ENCODE peak calls at places on chromosomes 11 and 22, in seven cellular contexts. T, G, P, Z, O, A and H are unnamed samples. For H3K4me1, the result is how much of the 10 kb centered on the place peaks cover.

GRCh38 chr11:15565846-15566245 is 451.1 kb downstream of the INSC start:
- DNase-seq in A (no peak), T (no peak), P (no peak), G (no peak), Z (no peak), O (no peak), H (no peak)

GRCh38 chr11:8070417-8071101 is 10.5 kb upstream of the TUB start:
- DNase-seq in T (no peak), Z (peak), G (no peak), A (no peak), O (no peak), P (peak), H (peak)

GRCh38 chr11:86761978-86762377 is 38.4 kb upstream of the PRSS23 start:
- DNase-seq in T (no peak), Z (no peak), A (no peak), O (no peak), P (no peak), G (no peak), H (no peak)

GRCh38 chr11:14773755-14774154 is 118.3 kb downstream of the CYP2R1 start:
- DNase-seq in O (no peak), A (no peak), P (no peak), Z (no peak), G (no peak), T (no peak), H (no peak)

GRCh38 chr11:83064011-83064410 is 7.7 kb downstream of the RAB30 start:
- DNase-seq in O (no peak), G (no peak), T (no peak), P (no peak), A (no peak), Z (no peak), H (no peak)

GRCh38 chr22:44445307-44445680 is 52.7 kb downstream of the RTL6 start:
- DNase-seq in P (no peak), Z (peak), G (no peak), A (no peak), O (no peak), T (no peak), H (no peak)

GRCh38 chr22:21652010-21652546 is 10.0 kb downstream of the SDF2L1 start:
- DNase-seq in Z (peak), P (peak), T (peak), G (peak), A (peak), O (peak), H (peak)

GRCh38 chr11:116042125-116042524 is 537.9 kb upstream of the CADM1 start:
- DNase-seq in P (no peak), O (no peak), T (no peak), Z (no peak), G (no peak), A (no peak), H (no peak)

GRCh38 chr11:27120211-27120610 is 79.6 kb downstream of the BBOX1 start:
- DNase-seq in A (no peak), P (no peak), O (no peak), G (no peak), Z (no peak), T (no peak), H (no peak)

GRCh38 chr11:43518407-43519165 is 159.9 kb downstream of the TTC17 start:
- DNase-seq in O (no peak), Z (no peak), T (no peak), A (no peak), G (no peak), P (no peak), H (no peak)

GRCh38 chr11:6204708-6205107 is 649 bp upstream of the C11orf42 start:
- DNase-seq in T (no peak), P (no peak), O (no peak), Z (no peak), A (no peak), G (no peak), H (no peak)

GRCh38 chr11:4704054-4704789 is at the start of gene MMP26:
- DNase-seq in Z (no peak), P (no peak), T (no peak), O (no peak), A (no peak), G (no peak), H (no peak)

GRCh38 chr11:9120659-9121350 is 29.4 kb upstream of the SCUBE2 start:
- DNase-seq in A (no peak), P (peak), T (no peak), G (no peak), O (no peak), Z (no peak), H (peak)

GRCh38 chr11:112497826-112498225 is 237.2 kb upstream of the PLET1 start:
- DNase-seq in T (no peak), Z (no peak), O (no peak), G (no peak), A (no peak), P (no peak), H (no peak)

GRCh38 chr11:35138949-35139881 is at the start of gene CD44:
- DNase-seq in Z (peak), O (peak), G (peak), T (peak), P (peak), A (no peak), H (peak)

GRCh38 chr11:10379022-10379421 is 74.1 kb downstream of the ADM start:
- DNase-seq in T (no peak), G (peak), P (peak), A (no peak), Z (no peak), O (no peak), H (no peak)

GRCh38 chr11:13354335-13354734 is 76.7 kb downstream of the BMAL1 start:
- DNase-seq in G (no peak), A (no peak), O (no peak), T (no peak), Z (no peak), P (no peak), H (no peak)

GRCh38 chr22:22600862-22601261 is 41.8 kb upstream of the PRAME start:
- DNase-seq in O (no peak), G (no peak), Z (no peak), T (no peak), P (no peak), A (no peak), H (no peak)

GRCh38 chr11:95262994-95263764 is 32.2 kb upstream of the SESN3 start:
- DNase-seq in Z (no peak), O (no peak), A (no peak), G (no peak), P (no peak), T (no peak), H (no peak)

GRCh38 chr11:130785376-130786110 is 130.7 kb downstream of the SNX19 start:
- DNase-seq in T (no peak), Z (no peak), O (no peak), A (no peak), G (no peak), P (no peak), H (no peak)

GRCh38 chr11:129637983-129638776 is 177.5 kb upstream of the TMEM45B start:
- DNase-seq in O (no peak), G (no peak), Z (no peak), P (no peak), T (no peak), A (no peak), H (no peak)

GRCh38 chr11:37786214-37786755 is 1188.2 kb upstream of the RAG2 start:
- DNase-seq in G (no peak), O (no peak), T (no peak), A (no peak), P (no peak), Z (no peak), H (no peak)

GRCh38 chr11:19648321-19648720 is 64.3 kb upstream of the NAV2 start:
- DNase-seq in Z (no peak), G (no peak), A (no peak), O (no peak), P (no peak), T (no peak), H (no peak)

GRCh38 chr11:133948711-133949110 is 8.1 kb downstream of the IGSF9B start:
- DNase-seq in G (no peak), T (no peak), Z (no peak), A (no peak), O (no peak), P (no peak), H (no peak)

GRCh38 chr22:36328635-36329216 is 59.0 kb downstream of the MYH9 start:
- DNase-seq in P (peak), T (peak), G (no peak), O (peak), A (peak), Z (no peak), H (no peak)

GRCh38 chr22:42438293-42438650 is 6.1 kb upstream of the NFAM1 start:
- DNase-seq in A (no peak), P (no peak), T (no peak), G (no peak), O (no peak), Z (no peak), H (no peak)

GRCh38 chr22:42439821-42440674 is 7.8 kb upstream of the NFAM1 start:
- DNase-seq in G (peak), T (peak), O (peak), P (no peak), Z (no peak), A (no peak), H (no peak)

GRCh38 chr22:42436402-42436801 is 4.2 kb upstream of the NFAM1 start:
- DNase-seq in P (no peak), O (no peak), G (no peak), A (no peak), T (no peak), Z (no peak), H (no peak)

GRCh38 chr22:42439021-42439420 is 6.8 kb upstream of the NFAM1 start:
- DNase-seq in G (no peak), A (no peak), P (no peak), Z (no peak), T (no peak), O (no peak), H (no peak)

GRCh38 chr22:42437488-42438292 is 5.5 kb upstream of the NFAM1 start:
- DNase-seq in Z (peak), A (peak), P (peak), O (peak), T (peak), G (peak), H (peak)
- TF ChIP-seq EP300 in Z (no peak), A (peak), P (no peak), O (no peak), T (no peak), G (peak), H (no peak)

GRCh38 chr22:43437871-43438475 is 26.2 kb downstream of the MPPED1 start:
- DNase-seq in T (no peak), Z (no peak), P (no peak), G (no peak), A (no peak), O (no peak), H (no peak)
- H3K4me1 ChIP-seq in T (under half), Z (under half), P (under half), G (under half), A (under half), O (under half), H (under half)

GRCh38 chr22:19582033-19582693 is 58.0 kb upstream of the CLDN5 start:
- DNase-seq in O (no peak), A (no peak), P (no peak), T (no peak), G (no peak), Z (no peak), H (no peak)
- TF ChIP-seq EP300 in O (no peak), A (no peak), P (no peak), T (no peak), G (no peak), Z (no peak), H (no peak)

GRCh38 chr11:93051181-93051580 is 81.7 kb downstream of the MTNR1B start:
- DNase-seq in O (no peak), Z (no peak), P (no peak), A (no peak), G (no peak), T (no peak), H (no peak)
- H3K4me1 ChIP-seq in O (under half), Z (under half), P (under half), A (under half), G (under half), T (under half), H (under half)

DNA sequence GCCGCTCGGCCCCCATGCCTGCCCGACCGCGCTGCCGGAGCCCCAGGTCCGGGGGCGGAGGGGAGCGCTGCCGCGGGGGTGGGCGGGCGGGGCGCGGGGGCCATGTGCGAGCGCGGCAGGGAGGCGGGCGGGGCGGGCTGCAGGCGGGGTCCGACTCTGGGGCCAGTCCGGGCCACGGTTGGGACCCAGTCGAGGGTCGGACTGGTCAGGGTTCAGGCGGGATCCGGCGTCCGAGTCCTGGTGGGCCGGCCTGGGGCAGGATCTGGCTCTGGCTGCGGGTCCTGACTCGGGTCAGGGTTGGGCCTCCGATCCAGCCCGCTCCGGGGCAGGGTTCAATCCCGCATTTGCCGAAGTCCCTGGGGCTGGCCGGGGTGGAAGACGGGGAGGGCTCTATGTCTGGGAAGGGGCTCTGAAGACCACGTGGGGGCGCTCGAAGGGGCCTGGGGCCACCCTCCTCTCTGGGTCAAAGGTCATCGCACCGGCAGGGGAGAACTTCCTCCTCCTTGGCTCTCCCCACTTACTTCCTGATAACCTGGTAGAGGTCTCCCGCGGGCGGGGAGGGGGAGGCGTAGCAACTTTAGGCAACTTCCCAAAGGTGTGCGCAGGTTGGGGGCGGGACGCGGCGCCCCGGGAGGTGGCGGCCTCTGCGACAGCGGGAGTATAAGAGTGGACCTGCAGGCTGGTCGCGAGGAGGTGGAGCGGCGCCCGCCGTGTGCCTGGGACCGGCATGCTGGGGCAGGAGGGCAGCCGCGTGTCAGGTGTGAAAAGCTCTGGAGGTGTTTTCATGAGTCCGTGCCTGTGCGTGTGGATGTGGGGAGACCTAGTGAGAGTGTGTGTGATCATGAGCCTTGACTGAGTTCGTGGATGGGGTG is 603 bp downstream of the ESRRA start:
- DNase-seq in P (peak), T (peak), Z (peak), O (peak), G (peak), A (no peak), H (peak)
- TF ChIP-seq EP300 in P (no peak), T (no peak), Z (no peak), O (no peak), G (no peak), A (no peak), H (no peak)

GRCh38 chr11:60482361-60482760 is 10.2 kb upstream of the MS4A12 start:
- DNase-seq in P (no peak), T (no peak), O (no peak), G (peak), Z (no peak), A (no peak), H (no peak)

DNA sequence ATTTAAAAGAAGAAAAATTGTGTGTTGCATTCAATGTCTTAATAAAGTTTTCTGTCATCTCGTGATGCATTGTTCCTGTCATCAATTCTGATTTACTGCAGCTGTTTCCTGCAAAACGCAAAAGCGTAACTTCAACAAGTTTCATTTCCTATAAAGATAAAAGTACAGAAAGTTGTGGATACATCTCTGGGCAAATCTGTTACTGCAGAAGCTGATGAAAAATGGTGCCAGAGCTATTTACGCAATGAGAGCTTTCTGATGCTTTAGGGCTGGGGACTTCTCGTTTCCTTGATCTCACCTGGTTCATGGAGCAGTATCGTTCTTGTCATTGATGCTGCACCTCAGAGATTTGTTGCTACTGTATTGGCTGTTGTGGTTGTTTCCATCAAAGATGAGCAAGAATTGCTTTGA is 15.5 kb upstream of the MS4A12 start:
- DNase-seq in O (no peak), A (no peak), Z (no peak), P (no peak), T (no peak), G (peak), H (no peak)
- H3K4me1 ChIP-seq in O (under half), A (under half), Z (under half), P (under half), T (under half), G (under half), H (under half)